ENCODE peak calls at places on chromosomes 13 and 19, in five cellular contexts. E is epithelial cell of esophagus, W is foreskin fibroblast, N is left ventricle myocardium inferior, U is pancreas. H is an unnamed sample.

GRCh38 chr19:7739211-7739752 is 7.4 kb upstream of the CLEC4G start:
- DNase-seq in E (no peak), W (no peak), N (no peak), U (no peak), H (no peak)

GRCh38 chr13:74133657-74134201 is 475 bp downstream of the KLF12 start:
- DNase-seq in E (peak; percentile 65), W (peak; percentile 96), N (peak; percentile 88), U (peak; percentile 63), H (peak; percentile 95)

GRCh38 chr13:110922506-110922905 is 7.6 kb upstream of the ANKRD10 start:
- DNase-seq in E (no peak), W (no peak), N (no peak), U (no peak), H (no peak)

GRCh38 chr13:34246511-34246910 is 428.6 kb downstream of the RFC3 start:
- DNase-seq in E (peak; percentile 80), W (peak; percentile 26), N (no peak), U (no peak), H (no peak)

GRCh38 chr13:109628251-109628699 is 158.1 kb downstream of the IRS2 start:
- DNase-seq in E (peak; percentile 87), W (peak; percentile 89), N (no peak), U (no peak), H (peak; percentile 76)

GRCh38 chr13:67736646-67737420 is 506.7 kb upstream of the PCDH9 start:
- DNase-seq in E (peak; percentile 41), W (peak; percentile 59), N (no peak), U (no peak), H (no peak)

GRCh38 chr13:44340508-44340907 is 33.1 kb upstream of the SERP2 start:
- DNase-seq in E (no peak), W (no peak), N (no peak), U (no peak), H (no peak)

GRCh38 chr13:37648604-37649003 is 50.0 kb upstream of the POSTN start:
- DNase-seq in E (peak; percentile 22), W (peak; percentile 61), N (no peak), U (no peak), H (peak; percentile 76)

GRCh38 chr19:8585057-8585893 is 8.0 kb upstream of the MYO1F start:
- DNase-seq in E (no peak), W (no peak), N (no peak), U (no peak), H (no peak)

GRCh38 chr13:110973007-110973700 is 58.3 kb upstream of the ANKRD10 start:
- DNase-seq in E (no peak), W (no peak), N (no peak), U (no peak), H (no peak)

GRCh38 chr13:107884564-107884963 is 330.8 kb downstream of the LIG4 start:
- DNase-seq in E (no peak), W (no peak), N (no peak), U (no peak), H (no peak)

GRCh38 chr13:32212420-32212819 is 102.7 kb downstream of the ZAR1L start:
- DNase-seq in E (no peak), W (peak; percentile 87), N (no peak), U (no peak), H (peak; percentile 69)

GRCh38 chr19:31378404-31378803 is 29.2 kb upstream of the TSHZ3 start:
- DNase-seq in E (peak; percentile 51), W (peak; percentile 93), N (peak; percentile 44), U (no peak), H (peak; percentile 96)

GRCh38 chr19:43779820-43780219 is 953 bp downstream of the KCNN4 start:
- DNase-seq in E (no peak), W (no peak), N (no peak), U (no peak), H (no peak)
- TF ChIP-seq CTCF in E (peak; percentile 21), W (no peak), N (no peak), U (no peak), H (peak; percentile 38)

GRCh38 chr19:11288349-11288748 is 7.6 kb upstream of the TSPAN16 start:
- DNase-seq in E (peak; percentile 48), W (peak; percentile 67), N (no peak), U (no peak), H (no peak)

GRCh38 chr19:11291415-11291814 is 4.5 kb upstream of the TSPAN16 start:
- DNase-seq in E (no peak), W (no peak), N (no peak), U (no peak), H (no peak)

GRCh38 chr19:11284535-11284934 is 11.4 kb upstream of the TSPAN16 start:
- DNase-seq in E (no peak), W (no peak), N (no peak), U (no peak), H (no peak)

GRCh38 chr19:11281336-11282049 is 14.5 kb upstream of the TSPAN16 start:
- DNase-seq in E (peak; percentile 68), W (peak; percentile 29), N (no peak), U (no peak), H (no peak)

DNA sequence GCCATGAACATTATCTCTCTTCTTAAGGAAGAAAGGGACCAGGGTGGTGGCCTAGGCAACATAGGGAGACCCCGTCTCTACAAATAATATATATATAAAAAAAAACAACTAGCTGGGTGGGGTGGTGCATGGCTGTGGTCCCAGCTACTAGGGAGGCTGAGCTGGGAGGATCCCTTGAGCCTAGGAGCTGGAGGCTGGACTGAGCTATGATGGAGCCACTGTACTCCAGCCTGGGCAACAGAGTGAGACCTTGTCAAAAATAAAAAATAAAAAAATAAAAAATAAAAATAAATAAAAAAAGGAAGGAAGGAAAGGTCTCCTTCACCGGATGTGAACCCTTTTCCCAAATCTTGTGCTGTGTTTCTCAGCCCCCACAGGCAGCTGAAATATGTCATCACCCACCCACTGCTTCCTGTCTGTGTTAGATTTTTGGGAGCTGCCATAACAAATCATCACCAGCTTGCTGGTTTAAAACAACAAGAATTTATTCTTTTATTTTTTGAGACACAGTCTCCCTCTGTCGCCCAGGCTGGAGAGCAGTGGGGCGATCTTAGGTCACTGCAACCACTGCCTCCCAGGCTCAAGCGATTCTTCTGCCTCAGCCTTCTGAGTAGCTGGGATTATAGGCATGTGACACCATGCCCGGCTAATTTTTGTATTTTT is 9.5 kb upstream of the TSPAN16 start:
- DNase-seq in E (no peak), W (peak; percentile 47), N (peak; percentile 32), U (no peak), H (peak; percentile 11)
- TF ChIP-seq CTCF in E (no peak), W (no peak), N (peak; percentile 61), U (no peak), H (no peak)

GRCh38 chr13:25752957-25753540 is 298.8 kb downstream of the SHISA2 start:
- DNase-seq in E (peak; percentile 62), W (peak; percentile 92), N (peak; percentile 44), U (no peak), H (no peak)

GRCh38 chr13:25761041-25761440 is 290.8 kb downstream of the SHISA2 start:
- DNase-seq in E (no peak), W (no peak), N (no peak), U (no peak), H (no peak)

GRCh38 chr13:25753976-25754375 is 297.8 kb downstream of the SHISA2 start:
- DNase-seq in E (no peak), W (no peak), N (no peak), U (no peak), H (no peak)

GRCh38 chr13:25756251-25756650 is 295.6 kb downstream of the SHISA2 start:
- DNase-seq in E (no peak), W (no peak), N (no peak), U (no peak), H (no peak)

DNA sequence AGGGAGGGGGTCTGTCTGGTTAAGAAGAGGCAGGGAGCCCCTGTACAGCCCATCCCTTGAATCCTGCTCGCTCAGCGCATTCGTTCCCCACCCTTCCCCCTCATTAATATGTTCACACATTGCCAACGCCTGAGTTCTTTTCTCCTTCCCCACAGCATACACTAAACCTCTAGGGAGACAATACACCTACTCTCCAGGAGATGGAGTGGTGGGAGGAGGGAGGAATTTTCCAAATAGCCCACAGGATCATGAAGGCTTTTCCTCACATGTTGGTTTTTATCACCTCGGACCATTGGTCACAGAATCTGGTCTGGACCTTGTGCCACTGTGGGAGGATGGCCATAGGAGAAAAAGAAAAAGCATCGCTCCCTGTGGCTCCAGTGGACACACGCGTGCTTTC is 294.9 kb downstream of the SHISA2 start:
- DNase-seq in E (no peak), W (no peak), N (no peak), U (no peak), H (no peak)
- TF ChIP-seq CTCF in E (peak; percentile 12), W (no peak), N (no peak), U (no peak), H (no peak)

GRCh38 chr19:20565321-20566018 is at the start of gene ZNF737:
- DNase-seq in E (peak; percentile 96), W (peak; percentile 97), N (peak; percentile 97), U (peak; percentile 99), H (peak; percentile 81)
- TF ChIP-seq CTCF in E (peak; percentile 33), W (peak; percentile 32), N (peak; percentile 60), U (no peak), H (peak; percentile 47)

GRCh38 chr19:44947041-44947581 is 1.3 kb downstream of the APOC2 start:
- DNase-seq in E (no peak), W (peak; percentile 17), N (no peak), U (no peak), H (no peak)

GRCh38 chr19:44939668-44940067 is 2.4 kb upstream of the APOC4 start:
- DNase-seq in E (peak; percentile 42), W (peak; percentile 55), N (no peak), U (no peak), H (no peak)

GRCh38 chr19:44948237-44948636 is 2.4 kb downstream of the APOC2 start:
- DNase-seq in E (no peak), W (no peak), N (no peak), U (no peak), H (no peak)

GRCh38 chr19:44942067-44942571 is at the start of gene APOC4:
- DNase-seq in E (no peak), W (no peak), N (no peak), U (no peak), H (no peak)

GRCh38 chr19:44943801-44944249 is 1.8 kb downstream of the APOC4 start:
- DNase-seq in E (no peak), W (peak; percentile 60), N (peak; percentile 37), U (no peak), H (no peak)
- TF ChIP-seq CTCF in E (no peak), W (no peak), N (no peak), U (no peak), H (no peak)

DNA sequence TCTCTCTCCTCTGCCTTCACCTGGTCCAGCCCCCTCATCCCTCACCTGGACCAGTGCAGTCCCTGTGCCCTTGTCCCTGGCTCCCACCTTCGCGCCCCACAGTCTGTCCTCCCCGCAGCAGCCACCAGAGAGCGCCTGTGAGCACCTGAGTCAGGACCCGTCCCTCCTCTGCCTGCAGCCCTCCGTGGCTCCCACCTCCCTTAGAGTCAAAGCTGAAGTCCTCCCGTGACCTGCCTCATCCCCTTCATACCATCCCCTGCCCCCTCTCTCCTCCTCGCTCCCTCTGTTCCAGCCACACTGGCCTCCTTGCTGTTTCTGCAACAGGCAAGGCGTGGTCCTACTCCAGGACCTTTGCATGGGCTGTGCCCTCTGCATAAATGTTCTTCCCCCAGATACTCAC is 10.3 kb downstream of the CELF5 start:
- DNase-seq in E (no peak), W (no peak), N (no peak), U (no peak), H (no peak)
- TF ChIP-seq CTCF in E (peak; percentile 28), W (no peak), N (no peak), U (no peak), H (peak; percentile 56)

H was measured in HFFc6.